ENCODE peak calls at places on chromosomes 4 and X, in seven cellular contexts. B is KBM-7; U is dorsolateral prefrontal cortex; Y is mucosa of descending colon; S is HFFc6; Z is NCI-H2029; C is stimulated activated CD4-positive, alpha-beta T cell treated with anti-CD3 and anti-CD28 coated beads, Interleukin-2, amount 100 ng/mL, for 4 hours. O is an unnamed sample.

GRCh38 chr4:61805979-61806378 is 605.9 kb downstream of the ADGRL3 start:
- DNase-seq in U (no peak), S (no peak), Y (no peak), C (no peak), Z (no peak), B (no peak), O (no peak)

GRCh38 chr4:173821031-173821430 is 291.0 kb upstream of the HAND2 start:
- DNase-seq in U (no peak), S (no peak), Z (no peak), B (no peak), C (no peak), Y (no peak), O (no peak)

GRCh38 chr4:97656034-97656720 is 487.1 kb downstream of the STPG2 start:
- DNase-seq in Z (no peak), C (no peak), B (no peak), S (peak), Y (no peak), U (no peak), O (no peak)

GRCh38 chr4:88443486-88443885 is 13.4 kb upstream of the HERC5 start:
- DNase-seq in Y (no peak), C (no peak), Z (no peak), U (no peak), S (no peak), B (no peak), O (no peak)

GRCh38 chr4:80112236-80112635 is 39.2 kb upstream of the ANTXR2 start:
- DNase-seq in B (no peak), Y (no peak), S (no peak), Z (no peak), C (no peak), U (no peak), O (no peak)

GRCh38 chr4:109826719-109827118 is 1.1 kb upstream of the RRH start:
- DNase-seq in S (peak), C (no peak), Y (no peak), B (peak), Z (no peak), U (no peak), O (no peak)

GRCh38 chr4:8331567-8331955 is 62.0 kb downstream of the HTRA3 start:
- DNase-seq in B (no peak), S (no peak), U (no peak), C (no peak), Z (no peak), Y (no peak), O (no peak)

GRCh38 chr4:174467107-174467506 is 55.2 kb downstream of the HPGD start:
- DNase-seq in U (no peak), S (no peak), C (no peak), Z (no peak), Y (no peak), B (no peak), O (no peak)

GRCh38 chr4:174036111-174036510 is 247.4 kb downstream of the FBXO8 start:
- DNase-seq in B (no peak), C (no peak), Y (no peak), U (no peak), S (no peak), Z (no peak), O (no peak)

GRCh38 chr4:171170671-171171070 is 642.5 kb upstream of the GALNTL6 start:
- DNase-seq in C (no peak), S (no peak), B (no peak), Y (no peak), Z (no peak), U (no peak), O (no peak)

GRCh38 chrX:54292755-54293154 is 65.1 kb downstream of the WNK3 start:
- DNase-seq in C (no peak), U (no peak), Z (no peak), Y (no peak), S (no peak), B (no peak), O (no peak)

GRCh38 chr4:4432341-4433125 is 45.6 kb downstream of the NSG1 start:
- DNase-seq in B (no peak), C (no peak), U (no peak), Y (no peak), S (no peak), Z (no peak), O (no peak)